ENCODE peak calls at places on chromosomes 5 and 9, in six cellular contexts. V is GM12878, M is H1, N is HepG2, A is GM12891, I is K562. L is an unnamed sample.

GRCh38 chr5:134506054-134507039 is 19.1 kb upstream of the JADE2 start:
- DNase-seq in N (peak), I (peak), M (no peak), V (no peak), A (no peak), L (no peak)

GRCh38 chr9:7907636-7908195 is 108.1 kb upstream of the DMAC1 start:
- DNase-seq in M (no peak), V (no peak), N (no peak), A (no peak), I (no peak), L (no peak)

GRCh38 chr9:136051568-136052432 is 43.3 kb downstream of the NACC2 start:
- DNase-seq in I (no peak), M (peak), N (peak), V (no peak), A (peak), L (no peak)

GRCh38 chr5:139670369-139671095 is 22.4 kb downstream of the CXXC5 start:
- DNase-seq in V (peak), A (peak), M (no peak), I (no peak), N (peak), L (peak)

GRCh38 chr5:134458676-134459403 is 47.2 kb upstream of the CDKN2AIPNL start:
- DNase-seq in M (no peak), A (no peak), V (no peak), I (peak), N (no peak), L (no peak)

GRCh38 chr9:92711146-92711545 is 41.2 kb upstream of the IPPK start:
- DNase-seq in V (no peak), I (no peak), N (no peak), A (no peak), M (no peak), L (no peak)

GRCh38 chr5:92991681-92992472 is 589.1 kb downstream of the NR2F1-AS1 start:
- DNase-seq in V (no peak), M (no peak), I (no peak), A (no peak), N (no peak), L (no peak)

GRCh38 chr5:30808996-30809395 is 384.5 kb upstream of the CDH6 start:
- DNase-seq in A (no peak), I (no peak), N (no peak), M (no peak), V (no peak), L (no peak)

GRCh38 chr9:36903541-36904435 is 130.3 kb downstream of the PAX5 start:
- DNase-seq in V (peak), A (no peak), M (no peak), I (peak), N (peak), L (no peak)

GRCh38 chr5:67672633-67673032 is 476.0 kb upstream of the CD180 start:
- DNase-seq in A (no peak), I (no peak), M (no peak), N (no peak), V (no peak), L (no peak)

GRCh38 chr5:14581333-14581890 is at the start of gene OTULINL:
- DNase-seq in V (no peak), N (peak), I (peak), M (peak), A (peak), L (peak)

GRCh38 chr5:52989781-52990530 is 804 bp downstream of the ITGA2 start:
- DNase-seq in V (no peak), A (no peak), I (no peak), N (no peak), M (no peak), L (no peak)

GRCh38 chr9:33210006-33210715 is 29.8 kb upstream of the SPINK4 start:
- DNase-seq in A (no peak), I (no peak), M (no peak), N (no peak), V (no peak), L (no peak)

GRCh38 chr5:95843733-95844223 is 21.3 kb upstream of the GLRX start:
- DNase-seq in V (no peak), M (no peak), I (no peak), A (no peak), N (no peak), L (no peak)

GRCh38 chr5:14983666-14984441 is 112.3 kb upstream of the ANKH start:
- DNase-seq in V (no peak), A (no peak), N (no peak), I (no peak), M (no peak), L (no peak)

GRCh38 chr5:135295852-135296251 is 103.2 kb downstream of the MACROH2A1 start:
- DNase-seq in I (no peak), V (no peak), M (no peak), A (no peak), N (no peak), L (no peak)

GRCh38 chr5:179152941-179153340 is 92.8 kb downstream of the ZNF354C start:
- DNase-seq in N (no peak), A (no peak), M (no peak), I (no peak), V (no peak), L (no peak)

GRCh38 chr5:133697536-133698258 is 85.4 kb upstream of the FSTL4 start:
- DNase-seq in M (no peak), V (no peak), I (no peak), A (no peak), N (no peak), L (no peak)

GRCh38 chr9:99433555-99433954 is 211.5 kb downstream of the SEC61B start:
- DNase-seq in V (peak), A (peak), N (peak), I (no peak), M (peak), L (peak)

GRCh38 chr5:90861843-90862586 is 303.4 kb downstream of the ADGRV1 start:
- DNase-seq in A (no peak), V (no peak), N (no peak), I (no peak), M (no peak), L (no peak)

GRCh38 chr9:78539904-78540303 is 243.0 kb downstream of the PSAT1 start:
- DNase-seq in A (no peak), M (no peak), V (no peak), N (no peak), I (no peak), L (no peak)

GRCh38 chr5:127409236-127409921 is 108.1 kb upstream of the PRRC1 start:
- DNase-seq in V (no peak), A (no peak), N (no peak), I (no peak), M (no peak), L (no peak)

GRCh38 chr9:133703571-133704399 is 34.4 kb downstream of the SARDH start:
- DNase-seq in V (no peak), N (no peak), A (no peak), I (no peak), M (no peak), L (no peak)

GRCh38 chr9:78510035-78510434 is 213.1 kb downstream of the PSAT1 start:
- DNase-seq in A (no peak), M (no peak), V (no peak), I (no peak), N (no peak), L (no peak)

GRCh38 chr9:99345451-99345850 is 123.4 kb downstream of the SEC61B start:
- DNase-seq in M (no peak), I (no peak), N (no peak), A (no peak), V (no peak), L (no peak)

GRCh38 chr9:77803423-77803822 is 155.3 kb upstream of the GNA14 start:
- DNase-seq in M (no peak), A (no peak), N (no peak), I (no peak), V (no peak), L (no peak)

GRCh38 chr5:3220638-3221288 is 374.9 kb upstream of the IRX1 start:
- DNase-seq in N (no peak), I (no peak), M (no peak), V (no peak), A (no peak), L (no peak)

GRCh38 chr5:58066557-58066956 is 393.3 kb downstream of the PLK2 start:
- DNase-seq in I (no peak), M (no peak), V (no peak), N (no peak), A (no peak), L (no peak)

GRCh38 chr5:87188411-87188810 is 79.3 kb upstream of the RASA1 start:
- DNase-seq in M (no peak), A (no peak), I (no peak), V (no peak), N (no peak), L (no peak)

GRCh38 chr5:33725846-33726245 is 165.9 kb downstream of the ADAMTS12 start:
- DNase-seq in I (no peak), A (no peak), V (no peak), M (no peak), N (no peak), L (no peak)

GRCh38 chr5:143986567-143987242 is 174.7 kb downstream of the HMHB1 start:
- DNase-seq in N (no peak), I (no peak), V (no peak), M (no peak), A (no peak), L (no peak)

DNA sequence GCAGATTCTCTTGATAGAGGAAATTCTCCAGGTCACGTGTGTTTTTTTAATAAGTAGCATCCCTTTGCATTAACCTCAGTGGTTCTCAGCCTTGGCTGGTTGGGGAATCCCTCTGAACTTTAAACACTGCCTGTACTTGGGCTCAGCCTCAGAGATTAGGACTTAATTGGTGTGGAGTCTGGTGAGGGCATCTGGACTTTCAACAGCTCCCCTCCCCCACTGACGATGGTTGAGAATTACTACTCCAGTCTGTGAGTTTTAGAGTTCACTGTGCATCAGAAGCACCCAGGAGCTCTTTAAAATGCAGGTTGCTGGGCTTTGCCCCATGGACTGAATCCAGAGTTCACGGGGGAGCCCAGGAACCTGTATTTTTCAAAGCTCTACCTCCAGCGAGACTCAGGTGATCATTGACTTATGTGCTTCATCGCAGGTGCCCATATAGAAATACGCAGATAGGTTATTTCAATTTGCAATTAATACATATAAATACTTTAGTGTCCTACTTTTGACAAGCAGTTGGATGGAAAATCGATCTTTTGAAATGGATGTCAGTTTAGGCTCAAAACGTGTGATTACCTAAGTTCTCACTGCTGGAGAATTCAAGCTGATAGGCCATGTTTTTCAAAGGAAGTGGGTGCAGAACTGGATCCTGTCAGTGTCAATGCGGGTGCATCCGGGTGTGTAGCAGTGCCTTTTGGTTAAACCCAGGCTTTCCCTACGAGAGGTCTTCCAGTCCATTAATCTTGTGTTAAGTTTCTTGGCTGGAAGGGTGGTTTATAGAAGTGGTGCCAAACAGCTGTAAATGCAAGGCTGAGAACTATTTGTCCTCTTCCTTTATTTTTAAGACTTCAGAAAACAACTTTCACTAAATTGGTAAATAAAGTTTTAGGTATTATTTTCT is 71.6 kb downstream of the DAPK1 start:
- DNase-seq in M (no peak), A (no peak), V (no peak), I (no peak), N (peak), L (no peak)
- TF ChIP-seq POLR2AphosphoS5 in M (no peak), A (no peak), V (no peak), I (no peak), N (no peak), L (no peak)

GRCh38 chr5:7849531-7850240 is 1.2 kb downstream of the CFAP90 start:
- DNase-seq in I (no peak), N (peak), A (no peak), M (no peak), V (no peak), L (no peak)
- TF ChIP-seq TAF1 in I (no peak), N (no peak), A (no peak), M (no peak), V (no peak), L (no peak)

DNA sequence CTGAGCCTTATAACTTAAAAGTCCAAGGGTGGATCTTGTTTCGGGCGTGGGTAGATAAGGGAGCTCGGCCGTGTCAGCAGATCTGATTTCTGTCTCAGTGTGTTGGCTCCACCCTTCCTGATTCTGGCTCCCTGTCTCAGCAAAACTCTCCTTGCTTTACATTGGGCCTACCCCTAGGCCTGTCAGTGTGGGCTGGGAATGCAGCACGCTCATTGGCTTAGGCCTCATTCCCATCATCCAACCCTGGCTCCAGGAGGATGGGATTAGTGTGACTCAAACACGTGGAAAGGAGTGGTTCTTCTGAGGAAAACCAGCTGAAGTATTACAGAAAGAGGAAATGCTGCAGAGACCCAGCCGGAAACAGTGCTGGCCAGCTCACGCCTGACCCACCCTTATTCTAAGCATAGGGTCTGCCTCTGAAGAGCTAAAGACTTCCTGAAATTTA is 59.9 kb downstream of the ZFAND5 start:
- DNase-seq in N (peak), I (peak), M (peak), A (no peak), V (no peak), L (peak)
- TF ChIP-seq POLR2A in N (no peak), I (no peak), M (no peak), A (no peak), V (no peak), L (no peak)

DNA sequence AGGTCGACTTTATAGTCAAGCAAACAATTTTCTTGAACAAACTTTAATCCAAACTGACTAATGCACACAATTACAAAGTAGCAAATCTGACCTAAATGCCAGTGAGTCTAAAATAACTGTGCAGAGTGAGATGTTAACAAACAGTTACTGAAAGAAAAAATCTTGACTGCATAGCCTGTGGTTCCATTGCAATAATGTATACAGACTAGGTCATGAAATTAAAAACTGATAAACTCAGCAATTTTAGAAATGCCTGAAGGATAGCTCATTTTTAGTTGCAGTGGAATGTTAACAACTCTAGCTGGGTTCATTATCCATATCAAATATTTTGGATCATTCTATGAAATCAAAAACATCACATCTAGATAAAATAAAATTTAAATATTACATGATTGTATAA is 73.4 kb upstream of the CDH12 start:
- DNase-seq in M (no peak), I (no peak), V (no peak), N (no peak), A (no peak), L (no peak)
- TF ChIP-seq POLR2AphosphoS5 in M (no peak), I (no peak), V (no peak), N (no peak), A (no peak), L (no peak)